ENCODE peak calls at places on chromosome 12, in five cellular contexts. V, R, D, P and Q are unnamed samples.

GRCh38 chr12:60191676-60192359 is 596.0 kb downstream of the SLC16A7 start:
- ATAC-seq in V (no peak), R (no peak), D (no peak), P (no peak), Q (no peak)

GRCh38 chr12:111311011-111311410 is 57.9 kb downstream of the PHETA1 start:
- ATAC-seq in V (no peak), R (no peak), D (no peak), P (no peak), Q (no peak)

GRCh38 chr12:30296486-30296885 is 399.2 kb downstream of the IPO8 start:
- ATAC-seq in V (no peak), R (no peak), D (no peak), P (no peak), Q (no peak)

GRCh38 chr12:55705802-55706402 is 1.8 kb downstream of the ITGA7 start:
- ATAC-seq in V (peak; percentile 87), R (peak; percentile 78), D (no peak), P (peak; percentile 48), Q (no peak)

GRCh38 chr12:53115112-53115890 is 12.0 kb downstream of the SOAT2 start:
- ATAC-seq in V (peak; percentile 91), R (peak; percentile 66), D (no peak), P (no peak), Q (peak; percentile 6)

GRCh38 chr12:119319638-119320037 is 14.9 kb upstream of the CCDC60 start:
- ATAC-seq in V (no peak), R (no peak), D (peak; percentile 11), P (no peak), Q (peak; percentile 62)

GRCh38 chr12:49051777-49052438 is 8.7 kb downstream of the KMT2D start:
- ATAC-seq in V (no peak), R (no peak), D (no peak), P (no peak), Q (no peak)

GRCh38 chr12:98895086-98895651 is 250.1 kb downstream of the APAF1 start:
- ATAC-seq in V (no peak), R (no peak), D (no peak), P (peak; percentile 63), Q (no peak)

GRCh38 chr12:54432815-54433164 is 13.7 kb upstream of the ITGA5 start:
- ATAC-seq in V (peak; percentile 10), R (no peak), D (no peak), P (no peak), Q (peak; percentile 44)

GRCh38 chr12:29713729-29714128 is 70.0 kb downstream of the TMTC1 start:
- ATAC-seq in V (no peak), R (no peak), D (no peak), P (no peak), Q (no peak)

GRCh38 chr12:88854260-88854659 is 274.0 kb upstream of the KITLG start:
- ATAC-seq in V (no peak), R (no peak), D (no peak), P (peak; percentile 63), Q (no peak)
- TF ChIP-seq EP300 in V (no peak), R (no peak), D (no peak), P (no peak), Q (no peak)

GRCh38 chr12:105318651-105319483 is 11.6 kb upstream of the C12orf75 start:
- ATAC-seq in V (no peak), R (peak; percentile 49), D (no peak), P (no peak), Q (no peak)
- H3K27ac ChIP-seq in V (no peak overlapping the region), R (no peak overlapping the region), D (no peak overlapping the region), P (peak overlapping the region; percentile 71), Q (no peak overlapping the region)

GRCh38 chr12:14841761-14842160 is 1.6 kb downstream of the ART4 start:
- ATAC-seq in V (no peak), R (no peak), D (peak; percentile 80), P (peak; percentile 84), Q (peak; percentile 94)

GRCh38 chr12:14842315-14842714 is 1.0 kb downstream of the ART4 start:
- ATAC-seq in V (no peak), R (no peak), D (no peak), P (peak; percentile 58), Q (no peak)

GRCh38 chr12:14843425-14843887 is at the start of gene ART4:
- ATAC-seq in V (peak; percentile 85), R (no peak), D (no peak), P (peak; percentile 93), Q (no peak)

GRCh38 chr12:14839262-14839661 is 4.1 kb downstream of the ART4 start:
- ATAC-seq in V (no peak), R (no peak), D (no peak), P (no peak), Q (no peak)

GRCh38 chr12:14840616-14841015 is 2.7 kb downstream of the ART4 start:
- ATAC-seq in V (no peak), R (no peak), D (no peak), P (peak; percentile 47), Q (no peak)
- TF ChIP-seq POLR2AphosphoS5 in V (no peak), R (no peak), D (no peak), P (no peak), Q (no peak)

GRCh38 chr12:92581579-92581978 is 121.2 kb upstream of the PLEKHG7 start:
- ATAC-seq in V (no peak), R (no peak), D (no peak), P (no peak), Q (no peak)
- TF ChIP-seq EP300 in V (no peak), R (no peak), D (no peak), P (no peak), Q (no peak)

DNA sequence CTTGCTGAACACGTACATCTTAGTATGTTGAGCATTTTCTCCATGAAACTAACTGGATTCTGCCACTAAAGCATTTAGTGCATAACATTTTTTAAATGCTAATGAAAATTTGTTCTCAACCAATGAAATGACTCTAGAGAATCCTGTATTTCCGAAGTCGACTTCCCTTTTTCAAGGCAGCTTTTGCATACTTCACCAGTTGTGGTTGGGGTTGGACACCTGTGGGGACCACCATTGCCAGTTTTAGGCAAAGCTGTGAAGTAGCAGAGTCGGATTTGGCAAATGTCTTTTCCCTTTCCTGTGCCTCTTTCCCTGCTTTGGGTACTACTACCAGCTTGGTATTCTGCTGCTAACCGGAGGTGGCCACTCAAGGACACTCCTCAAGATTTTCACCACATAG is 349.2 kb downstream of the BCAT1 start:
- ATAC-seq in V (no peak), R (no peak), D (no peak), P (no peak), Q (no peak)
- H3K27ac ChIP-seq in V (no peak overlapping the region), R (no peak overlapping the region), D (no peak overlapping the region), P (no peak overlapping the region), Q (no peak overlapping the region)

DNA sequence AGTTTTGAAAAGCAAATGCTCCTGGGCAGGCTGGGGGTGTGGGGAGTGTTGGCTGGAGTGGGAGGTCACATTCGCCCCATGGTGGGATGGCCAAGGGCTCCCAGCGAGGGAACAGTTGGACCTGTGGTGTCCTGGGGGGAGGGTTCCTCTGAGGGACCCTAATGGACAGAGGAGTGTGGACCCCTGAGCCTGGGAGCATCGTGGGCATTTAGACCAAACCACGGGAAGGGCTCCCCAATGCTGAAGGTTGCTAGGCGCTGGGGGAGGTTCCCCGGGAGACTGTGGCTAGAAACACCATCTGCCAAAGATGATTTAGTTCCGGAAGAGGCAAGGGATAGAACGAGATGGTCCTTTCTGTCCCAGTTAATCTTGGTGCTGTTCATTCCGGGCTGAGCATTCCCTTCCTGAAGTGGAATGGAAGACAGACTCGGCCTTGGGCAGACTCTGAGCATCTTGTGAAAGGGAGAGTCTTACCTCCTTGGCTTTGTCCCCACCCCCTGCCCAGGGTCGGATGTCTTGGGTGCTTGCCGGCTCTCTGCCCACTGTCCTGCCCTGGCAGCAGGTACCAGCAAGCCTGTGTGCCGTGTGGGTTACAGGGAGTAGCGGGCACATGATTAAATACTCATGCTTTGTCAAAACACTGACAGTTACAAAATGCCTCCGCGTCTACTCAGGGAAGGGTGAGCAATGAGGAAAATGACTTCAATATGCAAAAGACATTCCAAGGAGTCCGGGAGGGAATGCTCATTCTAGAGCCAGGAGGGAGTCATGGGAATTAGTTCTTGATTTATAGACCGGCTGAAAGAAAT is 215.9 kb downstream of the CACNA1C start:
- ATAC-seq in V (no peak), R (no peak), D (no peak), P (no peak), Q (peak; percentile 12)
- TF ChIP-seq POLR2AphosphoS5 in V (no peak), R (no peak), D (no peak), P (no peak), Q (peak; percentile 72)

GRCh38 chr12:44653886-44654527 is 222.1 kb downstream of the NELL2 start:
- ATAC-seq in V (no peak), R (no peak), D (no peak), P (no peak), Q (no peak)

DNA sequence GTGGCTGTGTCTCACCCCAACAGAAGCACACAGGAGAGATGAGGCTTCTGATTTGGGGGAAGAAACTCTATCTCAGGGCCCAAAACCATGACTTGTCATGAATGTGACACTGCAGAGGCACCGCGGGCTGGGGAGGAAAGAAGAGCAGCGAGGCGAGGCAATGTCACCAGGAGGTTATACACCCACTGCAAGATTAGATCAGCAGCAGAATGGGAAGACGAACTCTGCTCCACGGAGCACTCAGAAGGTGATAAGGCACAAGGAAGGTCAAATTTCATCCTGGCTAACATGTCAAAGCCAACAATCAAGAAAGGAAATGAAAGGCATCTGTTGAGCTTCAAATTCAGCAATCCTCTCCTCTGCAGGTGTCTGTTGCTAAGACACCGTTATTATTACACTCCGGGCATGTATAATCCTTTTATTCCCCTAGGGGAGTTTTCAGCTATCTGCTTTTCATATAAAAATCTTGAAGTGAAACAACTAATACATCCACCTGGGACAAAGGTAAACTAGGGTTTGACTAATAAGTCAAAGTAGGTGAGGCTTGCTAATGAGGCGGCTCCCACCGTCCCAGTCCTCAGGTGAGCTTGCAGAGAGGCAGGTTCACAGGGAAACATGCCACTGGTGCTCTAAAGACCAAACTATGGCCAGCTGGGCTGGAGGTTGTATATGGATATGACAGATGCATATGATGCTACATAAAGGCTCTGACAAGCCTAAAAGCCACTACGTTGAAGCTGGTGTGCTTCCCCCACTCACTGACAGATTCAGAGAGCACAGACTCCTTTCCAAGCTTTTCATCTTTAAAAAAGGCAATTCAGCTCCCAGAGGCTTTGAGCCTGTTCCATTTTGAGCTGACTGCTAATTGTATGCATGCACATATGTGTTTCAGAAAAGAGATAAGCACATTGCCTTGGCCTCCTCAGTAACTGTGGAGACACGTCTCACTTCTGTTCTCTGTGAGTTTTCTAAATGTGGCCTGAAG is 221.2 kb downstream of the NELL2 start:
- ATAC-seq in V (no peak), R (no peak), D (no peak), P (no peak), Q (no peak)
- TF ChIP-seq EP300 in V (no peak), R (no peak), D (no peak), P (no peak), Q (no peak)

GRCh38 chr12:6082613-6083012 is 41.9 kb downstream of the VWF start:
- ATAC-seq in V (no peak), R (no peak), D (no peak), P (no peak), Q (no peak)
- H3K27ac ChIP-seq in V (no peak overlapping the region), R (no peak overlapping the region), D (peak overlapping the region; percentile 42), P (no peak overlapping the region), Q (no peak overlapping the region)